ENCODE peak calls at places on chromosomes 2 and 18, in four cellular contexts. One of them, this sample, is unnamed.

GRCh38 chr2:215354771-215355695 is 43.2 kb downstream of the ATIC start:
- DNase-seq in stimulated activated CD8-positive, alpha-beta memory T cell treated with anti-CD3 and anti-CD28 coated beads, Interleukin-2, amount 100 ng/mL, for 1 hour: no peak
- DNase-seq in CD8-positive, alpha-beta memory T cell: no peak
- DNase-seq in activated CD8-positive, alpha-beta memory T cell treated with anti-CD3 and anti-CD28 coated beads, Interleukin-2, amount 10 ng/mL, durations not matched to agents 7 days and 5 days: no peak
- DNase-seq in this sample: no peak

GRCh38 chr2:189261431-189261841 is 81.9 kb upstream of the COL5A2 start:
- DNase-seq in activated CD8-positive, alpha-beta memory T cell treated with anti-CD3 and anti-CD28 coated beads, Interleukin-2, amount 10 ng/mL, durations not matched to agents 7 days and 5 days: no peak
- DNase-seq in CD8-positive, alpha-beta memory T cell: peak; percentile 1
- DNase-seq in stimulated activated CD8-positive, alpha-beta memory T cell treated with anti-CD3 and anti-CD28 coated beads, Interleukin-2, amount 100 ng/mL, for 1 hour: no peak
- DNase-seq in this sample: no peak

GRCh38 chr2:130997198-130997597 is 96.1 kb downstream of the FAM168B start:
- DNase-seq in CD8-positive, alpha-beta memory T cell: no peak
- DNase-seq in stimulated activated CD8-positive, alpha-beta memory T cell treated with anti-CD3 and anti-CD28 coated beads, Interleukin-2, amount 100 ng/mL, for 1 hour: no peak
- DNase-seq in activated CD8-positive, alpha-beta memory T cell treated with anti-CD3 and anti-CD28 coated beads, Interleukin-2, amount 10 ng/mL, durations not matched to agents 7 days and 5 days: no peak
- DNase-seq in this sample: no peak

GRCh38 chr18:58235001-58235436 is 191.0 kb downstream of the NEDD4L start:
- DNase-seq in stimulated activated CD8-positive, alpha-beta memory T cell treated with anti-CD3 and anti-CD28 coated beads, Interleukin-2, amount 100 ng/mL, for 1 hour: no peak
- DNase-seq in activated CD8-positive, alpha-beta memory T cell treated with anti-CD3 and anti-CD28 coated beads, Interleukin-2, amount 10 ng/mL, durations not matched to agents 7 days and 5 days: no peak
- DNase-seq in CD8-positive, alpha-beta memory T cell: no peak
- DNase-seq in this sample: no peak

GRCh38 chr18:13302611-13303267 is 84.2 kb downstream of the LDLRAD4 start:
- DNase-seq in activated CD8-positive, alpha-beta memory T cell treated with anti-CD3 and anti-CD28 coated beads, Interleukin-2, amount 10 ng/mL, durations not matched to agents 7 days and 5 days: no peak
- DNase-seq in stimulated activated CD8-positive, alpha-beta memory T cell treated with anti-CD3 and anti-CD28 coated beads, Interleukin-2, amount 100 ng/mL, for 1 hour: no peak
- DNase-seq in CD8-positive, alpha-beta memory T cell: no peak
- DNase-seq in this sample: no peak

GRCh38 chr18:26741041-26741440 is 124.5 kb downstream of the AQP4 start:
- DNase-seq in CD8-positive, alpha-beta memory T cell: no peak
- DNase-seq in activated CD8-positive, alpha-beta memory T cell treated with anti-CD3 and anti-CD28 coated beads, Interleukin-2, amount 10 ng/mL, durations not matched to agents 7 days and 5 days: no peak
- DNase-seq in stimulated activated CD8-positive, alpha-beta memory T cell treated with anti-CD3 and anti-CD28 coated beads, Interleukin-2, amount 100 ng/mL, for 1 hour: no peak
- DNase-seq in this sample: no peak

GRCh38 chr2:163646659-163647058 is 89.1 kb downstream of the FIGN start:
- DNase-seq in activated CD8-positive, alpha-beta memory T cell treated with anti-CD3 and anti-CD28 coated beads, Interleukin-2, amount 10 ng/mL, durations not matched to agents 7 days and 5 days: no peak
- DNase-seq in CD8-positive, alpha-beta memory T cell: no peak
- DNase-seq in stimulated activated CD8-positive, alpha-beta memory T cell treated with anti-CD3 and anti-CD28 coated beads, Interleukin-2, amount 100 ng/mL, for 1 hour: no peak
- DNase-seq in this sample: no peak

GRCh38 chr2:96163415-96163767 is 18.2 kb upstream of the DUSP2 start:
- DNase-seq in CD8-positive, alpha-beta memory T cell: no peak
- DNase-seq in stimulated activated CD8-positive, alpha-beta memory T cell treated with anti-CD3 and anti-CD28 coated beads, Interleukin-2, amount 100 ng/mL, for 1 hour: no peak
- DNase-seq in activated CD8-positive, alpha-beta memory T cell treated with anti-CD3 and anti-CD28 coated beads, Interleukin-2, amount 10 ng/mL, durations not matched to agents 7 days and 5 days: no peak
- DNase-seq in this sample: no peak

GRCh38 chr2:45850558-45850957 is 199.1 kb downstream of the PRKCE start:
- DNase-seq in stimulated activated CD8-positive, alpha-beta memory T cell treated with anti-CD3 and anti-CD28 coated beads, Interleukin-2, amount 100 ng/mL, for 1 hour: no peak
- DNase-seq in CD8-positive, alpha-beta memory T cell: no peak
- DNase-seq in activated CD8-positive, alpha-beta memory T cell treated with anti-CD3 and anti-CD28 coated beads, Interleukin-2, amount 10 ng/mL, durations not matched to agents 7 days and 5 days: no peak
- DNase-seq in this sample: no peak

GRCh38 chr18:60235164-60235563 is 137.4 kb downstream of the MC4R start:
- DNase-seq in activated CD8-positive, alpha-beta memory T cell treated with anti-CD3 and anti-CD28 coated beads, Interleukin-2, amount 10 ng/mL, durations not matched to agents 7 days and 5 days: no peak
- DNase-seq in stimulated activated CD8-positive, alpha-beta memory T cell treated with anti-CD3 and anti-CD28 coated beads, Interleukin-2, amount 100 ng/mL, for 1 hour: no peak
- DNase-seq in CD8-positive, alpha-beta memory T cell: no peak
- DNase-seq in this sample: no peak

GRCh38 chr2:12284487-12284886 is 432.2 kb upstream of the TRIB2 start:
- DNase-seq in CD8-positive, alpha-beta memory T cell: no peak
- DNase-seq in stimulated activated CD8-positive, alpha-beta memory T cell treated with anti-CD3 and anti-CD28 coated beads, Interleukin-2, amount 100 ng/mL, for 1 hour: no peak
- DNase-seq in activated CD8-positive, alpha-beta memory T cell treated with anti-CD3 and anti-CD28 coated beads, Interleukin-2, amount 10 ng/mL, durations not matched to agents 7 days and 5 days: no peak
- DNase-seq in this sample: no peak

GRCh38 chr2:17813015-17813741 is 3.1 kb upstream of the MSGN1 start:
- DNase-seq in activated CD8-positive, alpha-beta memory T cell treated with anti-CD3 and anti-CD28 coated beads, Interleukin-2, amount 10 ng/mL, durations not matched to agents 7 days and 5 days: no peak
- DNase-seq in CD8-positive, alpha-beta memory T cell: no peak
- DNase-seq in stimulated activated CD8-positive, alpha-beta memory T cell treated with anti-CD3 and anti-CD28 coated beads, Interleukin-2, amount 100 ng/mL, for 1 hour: no peak
- DNase-seq in this sample: no peak

GRCh38 chr2:29014331-29014730 is 33.2 kb downstream of the TOGARAM2 start:
- DNase-seq in activated CD8-positive, alpha-beta memory T cell treated with anti-CD3 and anti-CD28 coated beads, Interleukin-2, amount 10 ng/mL, durations not matched to agents 7 days and 5 days: no peak
- DNase-seq in stimulated activated CD8-positive, alpha-beta memory T cell treated with anti-CD3 and anti-CD28 coated beads, Interleukin-2, amount 100 ng/mL, for 1 hour: no peak
- DNase-seq in CD8-positive, alpha-beta memory T cell: no peak
- DNase-seq in this sample: no peak